ENCODE peak calls at places on chromosome 16, in six cellular contexts. V, S, Q, R, K and L are unnamed samples.
A peak's percentile ranks its signal among the peaks of the same experiment; 100 is the strongest.

GRCh38 chr16:4307215-4308037 is 8.4 kb upstream of the GLIS2 start:
- DNase-seq in K (peak; percentile 94), R (peak; percentile 93), Q (peak; percentile 93), V (peak; percentile 95), S (peak; percentile 95), L (peak; percentile 97)

GRCh38 chr16:54466233-54466632 is 179.6 kb upstream of the IRX3 start:
- DNase-seq in V (no peak), R (no peak), K (no peak), S (no peak), Q (no peak), L (no peak)

GRCh38 chr16:63581560-63581959 is 1540.3 kb downstream of the CDH11 start:
- DNase-seq in K (no peak), V (no peak), S (no peak), Q (no peak), R (no peak), L (no peak)

GRCh38 chr16:17373533-17373932 is 97.2 kb downstream of the XYLT1 start:
- DNase-seq in R (no peak), K (no peak), Q (no peak), V (no peak), S (no peak), L (no peak)

GRCh38 chr16:68529931-68530667 is 9.0 kb upstream of the ZFP90 start:
- DNase-seq in Q (peak; percentile 93), K (peak; percentile 84), S (peak; percentile 89), R (peak; percentile 74), V (peak; percentile 80), L (peak; percentile 82)

GRCh38 chr16:66260522-66261290 is 105.8 kb upstream of the CDH5 start:
- DNase-seq in Q (no peak), R (no peak), V (no peak), S (no peak), K (no peak), L (no peak)

GRCh38 chr16:27332105-27332504 is 18.3 kb downstream of the IL4R start:
- DNase-seq in R (no peak), S (no peak), V (no peak), Q (no peak), K (no peak), L (no peak)

GRCh38 chr16:77238593-77238992 is 39.4 kb downstream of the SYCE1L start:
- DNase-seq in V (peak; percentile 27), K (no peak), S (no peak), R (no peak), Q (no peak), L (no peak)

GRCh38 chr16:67254809-67255552 is 6.2 kb downstream of the SLC9A5 start:
- DNase-seq in V (no peak), S (no peak), K (no peak), Q (no peak), R (no peak), L (no peak)

GRCh38 chr16:2692251-2692947 is 10.1 kb downstream of the KCTD5 start:
- DNase-seq in S (no peak), Q (peak; percentile 67), K (no peak), R (no peak), V (no peak), L (no peak)

GRCh38 chr16:87702325-87702811 is 63.4 kb downstream of the KLHDC4 start:
- DNase-seq in S (no peak), R (peak; percentile 67), Q (no peak), V (no peak), K (peak; percentile 24), L (peak; percentile 7)

GRCh38 chr16:3536271-3536671 is 35.5 kb downstream of the CLUAP1 start:
- DNase-seq in S (no peak), Q (no peak), V (no peak), R (no peak), K (no peak), L (no peak)

GRCh38 chr16:4360538-4361021 is 9.5 kb upstream of the PAM16 start:
- DNase-seq in S (no peak), K (no peak), Q (no peak), V (no peak), R (peak; percentile 67), L (no peak)

GRCh38 chr16:27287887-27288286 is 19.3 kb upstream of the NSMCE1 start:
- DNase-seq in S (no peak), V (no peak), K (no peak), R (no peak), Q (no peak), L (no peak)

GRCh38 chr16:50553182-50553710 is 5.0 kb downstream of the NKD1 start:
- DNase-seq in K (no peak), V (no peak), S (no peak), R (no peak), Q (no peak), L (no peak)

GRCh38 chr16:67212766-67213165 is 13.8 kb downstream of the ELMO3 start:
- DNase-seq in V (peak; percentile 81), R (no peak), Q (no peak), K (no peak), S (no peak), L (no peak)

GRCh38 chr16:1981972-1982574 is 804 bp upstream of the NOXO1 start:
- DNase-seq in Q (peak; percentile 67), R (no peak), V (peak; percentile 68), S (no peak), K (no peak), L (no peak)

GRCh38 chr16:23826528-23827244 is 9.1 kb upstream of the PRKCB start:
- DNase-seq in V (no peak), K (no peak), Q (no peak), S (no peak), R (no peak), L (no peak)

GRCh38 chr16:81833751-81834150 is 54.7 kb downstream of the PLCG2 start:
- DNase-seq in V (no peak), Q (no peak), K (no peak), S (no peak), R (no peak), L (no peak)